ENCODE peak calls at places on chromosomes 12 and 14, in nine cellular contexts. One of them, this sample, is unnamed.

GRCh38 chr14:99286761-99287160 is 14.8 kb upstream of the BCL11B start:
- DNase-seq in anterior cingulate cortex: no peak
- DNase-seq in lung microvascular endothelial cell: no peak
- DNase-seq in ELR: no peak
- DNase-seq in frontal cortex: no peak
- DNase-seq in activated CD4-positive, alpha-beta T cell treated with anti-CD3 and anti-CD28 coated beads, Interleukin-2, amount 10 ng/mL, durations not matched to agents 7 days and 5 days: no peak
- DNase-seq in foreskin fibroblast: no peak
- DNase-seq in neuronal stem cell: no peak
- DNase-seq in stimulated activated CD8-positive, alpha-beta memory T cell treated with anti-CD3 and anti-CD28 coated beads, Interleukin-15, amount 100 ng/mL, for 24 hours: no peak
- DNase-seq in this sample: no peak

GRCh38 chr14:31292962-31293616 is 85.5 kb upstream of the HECTD1 start:
- DNase-seq in anterior cingulate cortex: no peak
- DNase-seq in lung microvascular endothelial cell: no peak
- DNase-seq in ELR: no peak
- DNase-seq in frontal cortex: no peak
- DNase-seq in activated CD4-positive, alpha-beta T cell treated with anti-CD3 and anti-CD28 coated beads, Interleukin-2, amount 10 ng/mL, durations not matched to agents 7 days and 5 days: no peak
- DNase-seq in foreskin fibroblast: no peak
- DNase-seq in neuronal stem cell: no peak
- DNase-seq in stimulated activated CD8-positive, alpha-beta memory T cell treated with anti-CD3 and anti-CD28 coated beads, Interleukin-15, amount 100 ng/mL, for 24 hours: no peak
- DNase-seq in this sample: no peak

GRCh38 chr12:45183263-45183662 is 32.6 kb upstream of the ANO6 start:
- DNase-seq in anterior cingulate cortex: no peak
- DNase-seq in lung microvascular endothelial cell: peak; percentile 41
- DNase-seq in ELR: peak; percentile 35
- DNase-seq in frontal cortex: no peak
- DNase-seq in activated CD4-positive, alpha-beta T cell treated with anti-CD3 and anti-CD28 coated beads, Interleukin-2, amount 10 ng/mL, durations not matched to agents 7 days and 5 days: no peak
- DNase-seq in foreskin fibroblast: peak; percentile 41
- DNase-seq in neuronal stem cell: no peak
- DNase-seq in stimulated activated CD8-positive, alpha-beta memory T cell treated with anti-CD3 and anti-CD28 coated beads, Interleukin-15, amount 100 ng/mL, for 24 hours: no peak
- DNase-seq in this sample: no peak

GRCh38 chr12:13277278-13277677 is 80.8 kb downstream of the EMP1 start:
- DNase-seq in anterior cingulate cortex: no peak
- DNase-seq in lung microvascular endothelial cell: no peak
- DNase-seq in ELR: no peak
- DNase-seq in frontal cortex: no peak
- DNase-seq in activated CD4-positive, alpha-beta T cell treated with anti-CD3 and anti-CD28 coated beads, Interleukin-2, amount 10 ng/mL, durations not matched to agents 7 days and 5 days: no peak
- DNase-seq in foreskin fibroblast: no peak
- DNase-seq in neuronal stem cell: no peak
- DNase-seq in stimulated activated CD8-positive, alpha-beta memory T cell treated with anti-CD3 and anti-CD28 coated beads, Interleukin-15, amount 100 ng/mL, for 24 hours: no peak
- DNase-seq in this sample: no peak

GRCh38 chr12:20453756-20454310 is 85.5 kb downstream of the PDE3A start:
- DNase-seq in anterior cingulate cortex: no peak
- DNase-seq in lung microvascular endothelial cell: no peak
- DNase-seq in ELR: no peak
- DNase-seq in frontal cortex: no peak
- DNase-seq in activated CD4-positive, alpha-beta T cell treated with anti-CD3 and anti-CD28 coated beads, Interleukin-2, amount 10 ng/mL, durations not matched to agents 7 days and 5 days: no peak
- DNase-seq in foreskin fibroblast: no peak
- DNase-seq in neuronal stem cell: no peak
- DNase-seq in stimulated activated CD8-positive, alpha-beta memory T cell treated with anti-CD3 and anti-CD28 coated beads, Interleukin-15, amount 100 ng/mL, for 24 hours: no peak
- DNase-seq in this sample: no peak

GRCh38 chr14:68598621-68599447 is 194.0 kb downstream of the ZFP36L1 start:
- DNase-seq in anterior cingulate cortex: no peak
- DNase-seq in lung microvascular endothelial cell: peak; percentile 36
- DNase-seq in ELR: peak; percentile 94
- DNase-seq in frontal cortex: peak; percentile 27
- DNase-seq in activated CD4-positive, alpha-beta T cell treated with anti-CD3 and anti-CD28 coated beads, Interleukin-2, amount 10 ng/mL, durations not matched to agents 7 days and 5 days: no peak
- DNase-seq in foreskin fibroblast: peak; percentile 90
- DNase-seq in neuronal stem cell: no peak
- DNase-seq in stimulated activated CD8-positive, alpha-beta memory T cell treated with anti-CD3 and anti-CD28 coated beads, Interleukin-15, amount 100 ng/mL, for 24 hours: no peak
- DNase-seq in this sample: peak; percentile 93

GRCh38 chr12:56900583-56900982 is 33.6 kb downstream of the SDR9C7 start:
- DNase-seq in anterior cingulate cortex: no peak
- DNase-seq in lung microvascular endothelial cell: peak; percentile 68
- DNase-seq in ELR: peak; percentile 84
- DNase-seq in frontal cortex: no peak
- DNase-seq in activated CD4-positive, alpha-beta T cell treated with anti-CD3 and anti-CD28 coated beads, Interleukin-2, amount 10 ng/mL, durations not matched to agents 7 days and 5 days: no peak
- DNase-seq in foreskin fibroblast: peak; percentile 8
- DNase-seq in neuronal stem cell: no peak
- DNase-seq in stimulated activated CD8-positive, alpha-beta memory T cell treated with anti-CD3 and anti-CD28 coated beads, Interleukin-15, amount 100 ng/mL, for 24 hours: no peak
- DNase-seq in this sample: peak; percentile 24

GRCh38 chr12:124188561-124189405 is 106.1 kb upstream of the RFLNA start:
- DNase-seq in anterior cingulate cortex: peak; percentile 8
- DNase-seq in lung microvascular endothelial cell: peak; percentile 22
- DNase-seq in ELR: peak; percentile 57
- DNase-seq in frontal cortex: no peak
- DNase-seq in activated CD4-positive, alpha-beta T cell treated with anti-CD3 and anti-CD28 coated beads, Interleukin-2, amount 10 ng/mL, durations not matched to agents 7 days and 5 days: no peak
- DNase-seq in foreskin fibroblast: no peak
- DNase-seq in neuronal stem cell: no peak
- DNase-seq in stimulated activated CD8-positive, alpha-beta memory T cell treated with anti-CD3 and anti-CD28 coated beads, Interleukin-15, amount 100 ng/mL, for 24 hours: no peak
- DNase-seq in this sample: no peak

GRCh38 chr12:93877446-93877845 is 200.3 kb downstream of the CRADD start:
- DNase-seq in anterior cingulate cortex: no peak
- DNase-seq in lung microvascular endothelial cell: no peak
- DNase-seq in ELR: no peak
- DNase-seq in frontal cortex: no peak
- DNase-seq in activated CD4-positive, alpha-beta T cell treated with anti-CD3 and anti-CD28 coated beads, Interleukin-2, amount 10 ng/mL, durations not matched to agents 7 days and 5 days: no peak
- DNase-seq in foreskin fibroblast: no peak
- DNase-seq in neuronal stem cell: no peak
- DNase-seq in stimulated activated CD8-positive, alpha-beta memory T cell treated with anti-CD3 and anti-CD28 coated beads, Interleukin-15, amount 100 ng/mL, for 24 hours: no peak
- DNase-seq in this sample: no peak

GRCh38 chr14:63563370-63564026 is 20.3 kb upstream of the PPP2R5E start:
- DNase-seq in anterior cingulate cortex: no peak
- DNase-seq in lung microvascular endothelial cell: no peak
- DNase-seq in ELR: peak; percentile 62
- DNase-seq in frontal cortex: no peak
- DNase-seq in activated CD4-positive, alpha-beta T cell treated with anti-CD3 and anti-CD28 coated beads, Interleukin-2, amount 10 ng/mL, durations not matched to agents 7 days and 5 days: no peak
- DNase-seq in foreskin fibroblast: peak; percentile 51
- DNase-seq in neuronal stem cell: no peak
- DNase-seq in stimulated activated CD8-positive, alpha-beta memory T cell treated with anti-CD3 and anti-CD28 coated beads, Interleukin-15, amount 100 ng/mL, for 24 hours: no peak
- DNase-seq in this sample: peak; percentile 49

GRCh38 chr12:52182456-52182855 is 9.4 kb downstream of the KRT80 start:
- DNase-seq in anterior cingulate cortex: no peak
- DNase-seq in lung microvascular endothelial cell: no peak
- DNase-seq in ELR: no peak
- DNase-seq in frontal cortex: no peak
- DNase-seq in activated CD4-positive, alpha-beta T cell treated with anti-CD3 and anti-CD28 coated beads, Interleukin-2, amount 10 ng/mL, durations not matched to agents 7 days and 5 days: no peak
- DNase-seq in foreskin fibroblast: no peak
- DNase-seq in neuronal stem cell: no peak
- DNase-seq in stimulated activated CD8-positive, alpha-beta memory T cell treated with anti-CD3 and anti-CD28 coated beads, Interleukin-15, amount 100 ng/mL, for 24 hours: no peak
- DNase-seq in this sample: no peak

GRCh38 chr12:7645395-7646177 is 20.1 kb downstream of the APOBEC1 start:
- DNase-seq in anterior cingulate cortex: no peak
- DNase-seq in lung microvascular endothelial cell: peak; percentile 47
- DNase-seq in ELR: peak; percentile 65
- DNase-seq in frontal cortex: peak; percentile 35
- DNase-seq in activated CD4-positive, alpha-beta T cell treated with anti-CD3 and anti-CD28 coated beads, Interleukin-2, amount 10 ng/mL, durations not matched to agents 7 days and 5 days: peak; percentile 50
- DNase-seq in foreskin fibroblast: peak; percentile 62
- DNase-seq in neuronal stem cell: no peak
- DNase-seq in stimulated activated CD8-positive, alpha-beta memory T cell treated with anti-CD3 and anti-CD28 coated beads, Interleukin-15, amount 100 ng/mL, for 24 hours: no peak
- DNase-seq in this sample: no peak

GRCh38 chr12:59699408-59700144 is 103.7 kb downstream of the SLC16A7 start:
- DNase-seq in anterior cingulate cortex: no peak
- DNase-seq in lung microvascular endothelial cell: no peak
- DNase-seq in ELR: peak; percentile 64
- DNase-seq in frontal cortex: no peak
- DNase-seq in activated CD4-positive, alpha-beta T cell treated with anti-CD3 and anti-CD28 coated beads, Interleukin-2, amount 10 ng/mL, durations not matched to agents 7 days and 5 days: no peak
- DNase-seq in foreskin fibroblast: peak; percentile 88
- DNase-seq in neuronal stem cell: no peak
- DNase-seq in stimulated activated CD8-positive, alpha-beta memory T cell treated with anti-CD3 and anti-CD28 coated beads, Interleukin-15, amount 100 ng/mL, for 24 hours: no peak
- DNase-seq in this sample: no peak

GRCh38 chr12:120093592-120094355 is 22.8 kb downstream of the RAB35 start:
- DNase-seq in anterior cingulate cortex: no peak
- DNase-seq in lung microvascular endothelial cell: no peak
- DNase-seq in ELR: no peak
- DNase-seq in frontal cortex: no peak
- DNase-seq in activated CD4-positive, alpha-beta T cell treated with anti-CD3 and anti-CD28 coated beads, Interleukin-2, amount 10 ng/mL, durations not matched to agents 7 days and 5 days: no peak
- DNase-seq in foreskin fibroblast: no peak
- DNase-seq in neuronal stem cell: no peak
- DNase-seq in stimulated activated CD8-positive, alpha-beta memory T cell treated with anti-CD3 and anti-CD28 coated beads, Interleukin-15, amount 100 ng/mL, for 24 hours: no peak
- DNase-seq in this sample: no peak

GRCh38 chr14:71107921-71108320 is 200.7 kb downstream of the PCNX1 start:
- DNase-seq in anterior cingulate cortex: no peak
- DNase-seq in lung microvascular endothelial cell: no peak
- DNase-seq in ELR: no peak
- DNase-seq in frontal cortex: no peak
- DNase-seq in activated CD4-positive, alpha-beta T cell treated with anti-CD3 and anti-CD28 coated beads, Interleukin-2, amount 10 ng/mL, durations not matched to agents 7 days and 5 days: no peak
- DNase-seq in foreskin fibroblast: no peak
- DNase-seq in neuronal stem cell: no peak
- DNase-seq in stimulated activated CD8-positive, alpha-beta memory T cell treated with anti-CD3 and anti-CD28 coated beads, Interleukin-15, amount 100 ng/mL, for 24 hours: no peak
- DNase-seq in this sample: no peak

GRCh38 chr12:49543221-49543913 is 4.5 kb downstream of the KCNH3 start:
- DNase-seq in anterior cingulate cortex: no peak
- DNase-seq in lung microvascular endothelial cell: no peak
- DNase-seq in ELR: no peak
- DNase-seq in frontal cortex: no peak
- DNase-seq in activated CD4-positive, alpha-beta T cell treated with anti-CD3 and anti-CD28 coated beads, Interleukin-2, amount 10 ng/mL, durations not matched to agents 7 days and 5 days: no peak
- DNase-seq in foreskin fibroblast: no peak
- DNase-seq in neuronal stem cell: no peak
- DNase-seq in stimulated activated CD8-positive, alpha-beta memory T cell treated with anti-CD3 and anti-CD28 coated beads, Interleukin-15, amount 100 ng/mL, for 24 hours: no peak
- DNase-seq in this sample: no peak

GRCh38 chr14:39492267-39492666 is 60.0 kb upstream of the FBXO33 start:
- DNase-seq in anterior cingulate cortex: no peak
- DNase-seq in lung microvascular endothelial cell: no peak
- DNase-seq in ELR: peak; percentile 87
- DNase-seq in frontal cortex: no peak
- DNase-seq in activated CD4-positive, alpha-beta T cell treated with anti-CD3 and anti-CD28 coated beads, Interleukin-2, amount 10 ng/mL, durations not matched to agents 7 days and 5 days: no peak
- DNase-seq in foreskin fibroblast: peak; percentile 84
- DNase-seq in neuronal stem cell: no peak
- DNase-seq in stimulated activated CD8-positive, alpha-beta memory T cell treated with anti-CD3 and anti-CD28 coated beads, Interleukin-15, amount 100 ng/mL, for 24 hours: no peak
- DNase-seq in this sample: no peak

GRCh38 chr14:54447231-54447692 is 6.1 kb upstream of the CNIH1 start:
- DNase-seq in anterior cingulate cortex: no peak
- DNase-seq in lung microvascular endothelial cell: no peak
- DNase-seq in ELR: peak; percentile 51
- DNase-seq in frontal cortex: no peak
- DNase-seq in activated CD4-positive, alpha-beta T cell treated with anti-CD3 and anti-CD28 coated beads, Interleukin-2, amount 10 ng/mL, durations not matched to agents 7 days and 5 days: no peak
- DNase-seq in foreskin fibroblast: peak; percentile 91
- DNase-seq in neuronal stem cell: no peak
- DNase-seq in stimulated activated CD8-positive, alpha-beta memory T cell treated with anti-CD3 and anti-CD28 coated beads, Interleukin-15, amount 100 ng/mL, for 24 hours: no peak
- DNase-seq in this sample: no peak

This sample was measured in pulmonary artery endothelial cell.